ENCODE peak calls at places on chromosomes 12 and 14, in eight cellular contexts. V, L, C, H, N, X, G and K are unnamed samples.

GRCh38 chr14:67343601-67344230 is 15.9 kb downstream of the ATP6V1D start:
- DNase-seq in N (no peak), X (no peak), L (no peak), H (no peak), G (no peak), V (no peak), C (no peak), K (no peak)

GRCh38 chr12:46266382-46266791 is 2.5 kb downstream of the SLC38A1 start:
- DNase-seq in L (peak), C (no peak), X (peak), G (no peak), V (no peak), H (no peak), N (no peak), K (no peak)

GRCh38 chr14:91374287-91374880 is 43.2 kb downstream of the CCDC88C start:
- DNase-seq in V (no peak), L (no peak), N (no peak), H (peak), G (no peak), X (no peak), C (no peak), K (no peak)

GRCh38 chr12:42696424-42697149 is 107.0 kb upstream of the PRICKLE1 start:
- DNase-seq in X (peak), H (peak), G (no peak), V (no peak), L (peak), N (no peak), C (peak), K (no peak)

GRCh38 chr12:107027304-107028053 is 40.5 kb upstream of the MTERF2 start:
- DNase-seq in N (no peak), L (peak), C (no peak), H (no peak), X (peak), G (no peak), V (no peak), K (no peak)

GRCh38 chr12:95857151-95857550 is 1.6 kb upstream of the SNRPF start:
- DNase-seq in X (no peak), L (no peak), N (no peak), V (no peak), G (no peak), H (no peak), C (no peak), K (no peak)

GRCh38 chr12:64221656-64222010 is 463 bp downstream of the KICS2 start:
- DNase-seq in V (peak), H (peak), L (peak), X (peak), C (peak), N (peak), G (peak), K (no peak)

GRCh38 chr12:76030378-76031080 is 1.0 kb downstream of the PHLDA1 start:
- DNase-seq in X (peak), L (peak), G (peak), H (peak), N (peak), V (no peak), C (no peak), K (peak)

GRCh38 chr12:49796606-49797451 is 31.4 kb downstream of the NCKAP5L start:
- DNase-seq in X (no peak), N (no peak), V (no peak), L (no peak), C (no peak), H (no peak), G (no peak), K (peak)

GRCh38 chr14:104078031-104078455 is 7.5 kb upstream of the ASPG start:
- DNase-seq in C (peak), N (peak), X (peak), H (peak), L (peak), V (peak), G (peak), K (peak)
- TF ChIP-seq CTCF in C (peak), N (peak), X (peak), H (peak), L (peak), V (peak), G (peak), K (peak)

GRCh38 chr12:32423598-32423997 is 24.2 kb downstream of the FGD4 start:
- DNase-seq in H (no peak), C (no peak), X (no peak), G (no peak), V (no peak), L (no peak), N (no peak), K (no peak)
- TF ChIP-seq CTCF in H (no peak), C (no peak), X (no peak), G (no peak), V (no peak), L (no peak), N (no peak), K (no peak)

GRCh38 chr14:51518681-51519080 is 133.0 kb upstream of the FRMD6 start:
- DNase-seq in X (no peak), V (no peak), H (no peak), L (no peak), C (no peak), N (no peak), G (no peak), K (no peak)

GRCh38 chr14:51517116-51517515 is 134.6 kb upstream of the FRMD6 start:
- DNase-seq in C (no peak), X (no peak), L (no peak), N (no peak), V (no peak), H (no peak), G (no peak), K (no peak)

GRCh38 chr14:51521764-51522163 is 129.9 kb upstream of the FRMD6 start:
- DNase-seq in C (no peak), X (peak), V (no peak), G (no peak), H (no peak), L (no peak), N (no peak), K (no peak)

GRCh38 chr14:51520087-51520486 is 131.6 kb upstream of the FRMD6 start:
- DNase-seq in X (no peak), G (no peak), N (no peak), C (no peak), L (no peak), V (no peak), H (no peak), K (no peak)

GRCh38 chr14:51518280-51518679 is 133.4 kb upstream of the FRMD6 start:
- DNase-seq in X (no peak), C (no peak), N (no peak), L (no peak), V (no peak), G (no peak), H (no peak), K (no peak)
- TF ChIP-seq CTCF in X (no peak), C (no peak), N (no peak), L (no peak), V (no peak), G (no peak), H (no peak), K (no peak)

GRCh38 chr12:69278814-69279782 is 39.7 kb downstream of the CPSF6 start:
- DNase-seq in V (no peak), C (no peak), N (no peak), L (no peak), H (no peak), X (no peak), G (no peak), K (no peak)

GRCh38 chr12:69287556-69287955 is 48.2 kb downstream of the CPSF6 start:
- DNase-seq in H (no peak), G (no peak), V (no peak), L (no peak), X (no peak), N (no peak), C (no peak), K (no peak)

GRCh38 chr12:69284131-69284530 is 44.8 kb downstream of the CPSF6 start:
- DNase-seq in C (peak), H (peak), V (peak), X (peak), G (peak), N (peak), L (peak), K (peak)
- TF ChIP-seq CTCF in C (no peak), H (no peak), V (peak), X (peak), G (no peak), N (no peak), L (no peak), K (no peak)

GRCh38 chr14:51239813-51240803 is at the start of gene TMX1:
- DNase-seq in H (peak), C (peak), G (peak), V (peak), N (peak), X (peak), L (peak), K (peak)
- TF ChIP-seq CTCF in H (no peak), C (no peak), G (no peak), V (peak), N (no peak), X (peak), L (no peak), K (no peak)

GRCh38 chr14:88535813-88536212 is 19.0 kb downstream of the PTPN21 start:
- DNase-seq in X (no peak), V (no peak), H (no peak), C (no peak), G (no peak), N (no peak), L (no peak), K (no peak)

GRCh38 chr14:88533203-88533602 is 21.6 kb downstream of the PTPN21 start:
- DNase-seq in C (no peak), N (no peak), V (no peak), G (no peak), L (no peak), X (peak), H (no peak), K (no peak)

DNA sequence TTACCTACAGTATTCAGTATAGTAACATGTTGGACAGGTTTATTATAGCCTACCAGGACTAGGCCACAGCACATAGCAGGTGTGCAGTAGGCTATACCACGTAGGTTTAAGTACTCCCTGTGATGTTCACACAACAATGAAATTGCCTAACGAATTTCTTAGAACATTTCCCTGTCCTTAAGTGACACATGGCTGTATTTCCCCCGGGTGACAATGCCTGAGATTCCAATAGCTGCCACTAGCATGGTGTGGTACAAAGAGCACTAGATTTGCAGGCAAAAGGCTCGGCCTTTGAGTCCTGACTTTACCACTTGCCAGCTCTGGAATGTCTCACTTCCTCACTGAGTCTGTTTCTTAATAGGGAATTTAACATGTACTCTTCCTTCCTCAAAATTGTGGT is 19.7 kb downstream of the PTPN21 start:
- DNase-seq in C (no peak), X (no peak), L (no peak), H (no peak), V (no peak), G (no peak), N (peak), K (no peak)
- TF ChIP-seq CTCF in C (no peak), X (no peak), L (no peak), H (no peak), V (no peak), G (peak), N (no peak), K (no peak)

DNA sequence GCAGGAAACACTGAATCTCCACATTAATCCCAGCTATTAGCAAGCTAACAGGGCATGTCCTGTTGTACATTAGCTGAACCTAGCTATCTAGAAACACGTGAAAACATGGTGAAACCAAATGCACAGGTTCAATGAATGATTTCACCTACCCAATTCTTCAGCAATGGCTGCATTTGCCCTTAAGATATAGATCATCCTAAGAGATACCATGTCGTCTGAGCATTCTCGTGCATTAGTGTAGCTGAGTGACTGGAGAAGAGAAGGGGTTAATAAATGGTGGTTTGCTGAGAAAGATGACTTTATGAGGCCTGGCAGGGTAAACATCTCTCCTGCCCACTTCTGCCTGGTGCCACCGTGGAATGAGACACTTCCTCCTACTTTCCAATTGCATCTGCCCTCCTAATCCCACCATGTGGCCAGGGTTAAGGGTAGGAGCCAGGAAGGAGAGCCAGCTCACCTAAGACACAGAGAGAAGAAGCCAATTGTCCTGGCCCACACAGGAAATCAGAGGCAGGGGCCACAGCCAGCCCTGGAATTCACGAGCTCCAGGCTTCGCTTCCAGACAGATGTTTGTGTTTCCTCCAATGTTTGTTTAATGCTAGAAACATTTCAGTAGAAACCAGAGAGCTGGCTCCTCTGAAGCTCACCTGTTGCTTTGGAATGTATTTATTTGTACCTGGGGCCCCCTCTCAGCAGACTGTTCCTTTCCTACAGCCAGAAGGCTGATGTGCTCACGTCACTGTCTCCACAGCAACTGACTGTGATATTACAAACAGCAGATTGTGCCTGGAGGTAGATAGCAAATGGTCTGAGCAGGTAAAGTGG is 126.0 kb upstream of the PARP11 start:
- DNase-seq in C (no peak), V (no peak), X (no peak), H (no peak), G (no peak), L (no peak), N (no peak), K (no peak)
- TF ChIP-seq CTCF in C (no peak), V (no peak), X (no peak), H (no peak), G (no peak), L (no peak), N (no peak), K (no peak)

GRCh38 chr12:100672075-100672592 is 98.7 kb downstream of the GAS2L3 start:
- DNase-seq in L (no peak), G (no peak), C (no peak), X (no peak), H (no peak), N (peak), V (no peak), K (peak)
- TF ChIP-seq CTCF in L (no peak), G (peak), C (peak), X (peak), H (peak), N (peak), V (no peak), K (peak)